ENCODE peak calls at places on chromosomes 5 and 9, in six cellular contexts. One of them, this sample, is unnamed.
A peak's percentile ranks its signal among the peaks of the same experiment; 100 is the strongest.

GRCh38 chr5:177440211-177440989 is 6.2 kb upstream of the PRR7 start:
- DNase-seq in NCI-H1105: no peak
- DNase-seq in ACHN: no peak
- DNase-seq in brain pericyte: no peak
- DNase-seq in activated naive CD4-positive, alpha-beta T cell: no peak
- DNase-seq in nephron progenitor cell: no peak
- DNase-seq in this sample: peak; percentile 90

GRCh38 chr5:74582853-74583252 is 57.7 kb downstream of the ENC1 start:
- DNase-seq in NCI-H1105: no peak
- DNase-seq in ACHN: no peak
- DNase-seq in brain pericyte: no peak
- DNase-seq in activated naive CD4-positive, alpha-beta T cell: no peak
- DNase-seq in nephron progenitor cell: no peak
- DNase-seq in this sample: no peak

GRCh38 chr5:56699588-56699987 is 115.8 kb upstream of the MAP3K1 start:
- DNase-seq in NCI-H1105: no peak
- DNase-seq in ACHN: no peak
- DNase-seq in brain pericyte: no peak
- DNase-seq in activated naive CD4-positive, alpha-beta T cell: no peak
- DNase-seq in nephron progenitor cell: no peak
- DNase-seq in this sample: no peak

GRCh38 chr5:14428302-14429081 is 153.1 kb upstream of the OTULINL start:
- DNase-seq in NCI-H1105: peak; percentile 55
- DNase-seq in ACHN: no peak
- DNase-seq in brain pericyte: no peak
- DNase-seq in activated naive CD4-positive, alpha-beta T cell: no peak
- DNase-seq in nephron progenitor cell: no peak
- DNase-seq in this sample: no peak

GRCh38 chr5:93717162-93717561 is 24.2 kb downstream of the POU5F2 start:
- DNase-seq in NCI-H1105: peak; percentile 27
- DNase-seq in ACHN: peak; percentile 66
- DNase-seq in brain pericyte: peak; percentile 59
- DNase-seq in activated naive CD4-positive, alpha-beta T cell: no peak
- DNase-seq in nephron progenitor cell: no peak
- DNase-seq in this sample: no peak

GRCh38 chr5:9187614-9188013 is 358.3 kb downstream of the SEMA5A start:
- DNase-seq in NCI-H1105: no peak
- DNase-seq in ACHN: no peak
- DNase-seq in brain pericyte: no peak
- DNase-seq in activated naive CD4-positive, alpha-beta T cell: no peak
- DNase-seq in nephron progenitor cell: no peak
- DNase-seq in this sample: no peak

GRCh38 chr9:84216151-84216550 is 124.4 kb downstream of the SLC28A3 start:
- DNase-seq in NCI-H1105: no peak
- DNase-seq in ACHN: no peak
- DNase-seq in brain pericyte: no peak
- DNase-seq in activated naive CD4-positive, alpha-beta T cell: no peak
- DNase-seq in nephron progenitor cell: no peak
- DNase-seq in this sample: no peak

GRCh38 chr5:135834639-135835529 is at the start of gene SLC25A48:
- DNase-seq in NCI-H1105: peak; percentile 38
- DNase-seq in ACHN: peak; percentile 52
- DNase-seq in brain pericyte: no peak
- DNase-seq in activated naive CD4-positive, alpha-beta T cell: no peak
- DNase-seq in nephron progenitor cell: peak; percentile 86
- DNase-seq in this sample: no peak

GRCh38 chr5:88034520-88034919 is 234.1 kb downstream of the TMEM161B start:
- DNase-seq in NCI-H1105: no peak
- DNase-seq in ACHN: no peak
- DNase-seq in brain pericyte: no peak
- DNase-seq in activated naive CD4-positive, alpha-beta T cell: no peak
- DNase-seq in nephron progenitor cell: no peak
- DNase-seq in this sample: no peak

GRCh38 chr9:131545003-131545785 is at the start of gene PRRT1B:
- DNase-seq in NCI-H1105: no peak
- DNase-seq in ACHN: peak; percentile 75
- DNase-seq in brain pericyte: no peak
- DNase-seq in activated naive CD4-positive, alpha-beta T cell: no peak
- DNase-seq in nephron progenitor cell: no peak
- DNase-seq in this sample: no peak

GRCh38 chr5:132965120-132965519 is 1.7 kb upstream of the AFF4 start:
- DNase-seq in NCI-H1105: no peak
- DNase-seq in ACHN: no peak
- DNase-seq in brain pericyte: no peak
- DNase-seq in activated naive CD4-positive, alpha-beta T cell: no peak
- DNase-seq in nephron progenitor cell: no peak
- DNase-seq in this sample: no peak

GRCh38 chr5:100827481-100827889 is 75.6 kb downstream of the ST8SIA4 start:
- DNase-seq in NCI-H1105: no peak
- DNase-seq in ACHN: no peak
- DNase-seq in brain pericyte: no peak
- DNase-seq in activated naive CD4-positive, alpha-beta T cell: no peak
- DNase-seq in nephron progenitor cell: no peak
- DNase-seq in this sample: no peak

GRCh38 chr5:59188415-59189225 is 605.7 kb downstream of the RAB3C start:
- DNase-seq in NCI-H1105: peak; percentile 33
- DNase-seq in ACHN: peak; percentile 72
- DNase-seq in brain pericyte: peak; percentile 29
- DNase-seq in activated naive CD4-positive, alpha-beta T cell: peak; percentile 45
- DNase-seq in nephron progenitor cell: peak; percentile 73
- DNase-seq in this sample: peak; percentile 68

GRCh38 chr5:23007226-23007625 is 154.1 kb upstream of the CDH12 start:
- DNase-seq in NCI-H1105: no peak
- DNase-seq in ACHN: no peak
- DNase-seq in brain pericyte: no peak
- DNase-seq in activated naive CD4-positive, alpha-beta T cell: no peak
- DNase-seq in nephron progenitor cell: no peak
- DNase-seq in this sample: no peak